ENCODE peak calls at places on chromosomes 16 and 17, in four cellular contexts. Y, T, F and R are unnamed samples.

GRCh38 chr17:68019336-68019674 is 16.2 kb upstream of the KPNA2 start:
- DNase-seq in Y (no peak), F (no peak), T (no peak), R (no peak)

GRCh38 chr17:55005520-55005919 is 37.0 kb downstream of the STXBP4 start:
- DNase-seq in T (peak; percentile 32), F (no peak), Y (no peak), R (peak; percentile 8)

GRCh38 chr17:5888811-5889210 is 181.4 kb upstream of the WSCD1 start:
- DNase-seq in T (no peak), Y (no peak), F (no peak), R (no peak)

GRCh38 chr17:958712-959451 is 20.7 kb downstream of the NXN start:
- DNase-seq in T (no peak), Y (no peak), F (no peak), R (no peak)

GRCh38 chr17:49717371-49717841 is 9.6 kb upstream of the SLC35B1 start:
- DNase-seq in T (no peak), Y (no peak), F (no peak), R (no peak)

GRCh38 chr17:48250949-48251348 is 143.4 kb downstream of the SNX11 start:
- DNase-seq in F (no peak), Y (no peak), T (no peak), R (no peak)

GRCh38 chr16:55502801-55503366 is 6.0 kb upstream of the LPCAT2 start:
- DNase-seq in T (peak; percentile 94), Y (peak; percentile 93), F (no peak), R (peak; percentile 84)

GRCh38 chr16:55294947-55295346 is 29.1 kb upstream of the IRX6 start:
- DNase-seq in Y (no peak), T (peak; percentile 7), F (no peak), R (peak; percentile 56)

GRCh38 chr16:66927012-66927436 is 1.7 kb upstream of the RRAD start:
- DNase-seq in F (peak; percentile 61), T (peak; percentile 66), Y (no peak), R (peak; percentile 94)

GRCh38 chr16:2924901-2925820 is 13.4 kb downstream of the FLYWCH1 start:
- DNase-seq in T (no peak), Y (no peak), F (no peak), R (no peak)

GRCh38 chr17:2912754-2913153 is 116.5 kb downstream of the RAP1GAP2 start:
- DNase-seq in F (no peak), Y (no peak), T (no peak), R (no peak)

GRCh38 chr16:50834701-50835100 is 92.8 kb downstream of the CYLD start:
- DNase-seq in Y (no peak), F (no peak), T (no peak), R (no peak)

GRCh38 chr17:77449908-77450741 is 309.4 kb downstream of the SEC14L1 start:
- DNase-seq in F (no peak), Y (peak; percentile 80), T (peak; percentile 87), R (peak; percentile 62)

GRCh38 chr17:73746314-73747073 is 102.2 kb upstream of the SDK2 start:
- DNase-seq in T (no peak), Y (no peak), F (no peak), R (no peak)

GRCh38 chr17:63066158-63066808 is 100.2 kb downstream of the TANC2 start:
- DNase-seq in T (no peak), F (no peak), Y (no peak), R (no peak)

GRCh38 chr17:17533901-17534441 is 37.8 kb upstream of the RASD1 start:
- DNase-seq in F (no peak), Y (peak; percentile 54), T (no peak), R (no peak)

GRCh38 chr17:68682913-68683312 is 81.7 kb upstream of the FAM20A start:
- DNase-seq in Y (no peak), F (no peak), T (peak; percentile 25), R (no peak)

GRCh38 chr17:81711814-81712467 is at the start of gene SLC25A10:
- DNase-seq in F (no peak), T (peak; percentile 63), Y (peak; percentile 92), R (peak; percentile 52)

GRCh38 chr17:2143332-2143731 is 88.4 kb downstream of the HIC1 start:
- DNase-seq in T (no peak), F (no peak), Y (no peak), R (no peak)

GRCh38 chr17:7888184-7888920 is at the start of gene CHD3:
- DNase-seq in T (no peak), F (no peak), Y (peak; percentile 45), R (no peak)

GRCh38 chr16:24988137-24988535 is 27.0 kb downstream of the ARHGAP17 start:
- DNase-seq in Y (no peak), T (peak; percentile 56), F (no peak), R (peak; percentile 36)
- H3K4me3 ChIP-seq in Y (no peak overlapping the region), T (no peak overlapping the region), F (no peak overlapping the region), R (peak overlapping the region; percentile 22)

DNA sequence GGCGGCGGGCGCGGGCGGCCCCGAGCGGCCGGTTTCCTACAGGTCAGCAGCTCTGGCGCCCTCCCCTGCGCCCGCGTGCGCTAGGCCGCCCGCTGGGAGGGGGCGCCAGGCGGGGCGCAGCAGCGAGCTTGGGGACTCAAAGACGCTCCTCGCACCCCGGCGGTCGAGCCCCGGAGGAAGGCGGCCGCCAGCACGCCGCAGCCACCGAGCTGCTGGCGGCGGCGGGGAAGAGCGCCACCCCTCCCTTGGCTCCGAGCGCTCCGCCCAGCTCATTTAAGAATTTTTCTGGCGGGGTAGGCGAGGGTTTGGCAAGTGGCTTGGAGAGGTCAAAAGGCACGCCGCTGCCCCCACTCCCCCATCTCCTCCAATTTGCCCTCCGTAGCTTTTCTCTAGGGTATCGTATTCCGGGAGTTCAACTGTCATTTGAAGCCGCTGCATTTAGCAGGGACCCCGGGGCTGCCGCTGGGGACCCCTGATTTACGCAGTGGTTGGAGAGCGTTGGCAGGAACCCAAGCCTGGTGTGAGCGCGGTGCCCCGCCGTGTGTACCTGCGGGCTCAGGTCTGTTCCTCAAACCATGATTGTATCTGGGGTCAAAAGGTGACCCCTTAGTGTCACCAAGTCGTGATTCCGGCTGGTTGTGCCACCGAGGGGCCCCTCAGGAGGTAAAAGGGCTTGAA is 59.5 kb upstream of the GSE1 start:
- DNase-seq in F (no peak), T (peak; percentile 50), Y (peak; percentile 70), R (peak; percentile 54)
- TF ChIP-seq CTCF in F (no peak), T (no peak), Y (no peak), R (no peak)

GRCh38 chr17:43655702-43656275 is 5.9 kb downstream of the MEOX1 start:
- DNase-seq in T (no peak), F (no peak), Y (no peak), R (no peak)
- H3K4me3 ChIP-seq in T (no peak overlapping the region), F (no peak overlapping the region), Y (no peak overlapping the region), R (no peak overlapping the region)

DNA sequence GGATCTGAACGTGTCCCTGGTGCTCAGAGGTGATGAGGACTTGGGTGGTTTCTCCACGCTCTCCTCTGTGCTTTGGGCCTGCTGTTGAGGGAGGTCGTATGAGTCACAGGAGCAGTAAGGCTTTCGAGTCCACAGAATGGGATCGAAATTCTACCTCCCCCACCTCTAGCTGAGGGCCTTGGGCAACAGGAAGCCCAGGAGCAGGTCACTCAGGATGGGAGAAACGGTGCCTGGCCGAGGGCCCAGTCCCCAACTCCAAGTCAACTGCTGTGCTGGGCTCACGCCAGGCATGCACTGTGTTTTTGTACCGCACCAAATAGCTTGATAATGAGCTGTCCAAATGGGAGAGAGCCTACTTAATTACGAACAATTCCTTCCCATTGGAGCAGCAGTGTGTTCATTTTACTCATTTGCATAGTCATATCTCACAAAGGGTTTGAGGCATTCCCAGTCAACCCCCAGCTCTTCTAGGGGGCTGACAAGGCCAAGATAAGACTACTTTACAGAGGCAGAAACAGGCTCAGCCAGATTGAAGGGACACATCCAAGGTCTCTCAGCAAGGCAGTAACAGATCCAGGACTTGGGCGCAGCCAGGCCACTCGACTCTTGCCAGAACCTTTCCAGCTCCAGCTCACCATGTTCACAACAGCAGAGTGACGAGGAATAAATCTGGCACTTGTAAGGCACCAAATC is 53.6 kb downstream of the WNT3 start:
- DNase-seq in Y (no peak), F (peak; percentile 81), T (peak; percentile 86), R (peak; percentile 84)
- TF ChIP-seq CTCF in Y (no peak), F (no peak), T (no peak), R (no peak)

DNA sequence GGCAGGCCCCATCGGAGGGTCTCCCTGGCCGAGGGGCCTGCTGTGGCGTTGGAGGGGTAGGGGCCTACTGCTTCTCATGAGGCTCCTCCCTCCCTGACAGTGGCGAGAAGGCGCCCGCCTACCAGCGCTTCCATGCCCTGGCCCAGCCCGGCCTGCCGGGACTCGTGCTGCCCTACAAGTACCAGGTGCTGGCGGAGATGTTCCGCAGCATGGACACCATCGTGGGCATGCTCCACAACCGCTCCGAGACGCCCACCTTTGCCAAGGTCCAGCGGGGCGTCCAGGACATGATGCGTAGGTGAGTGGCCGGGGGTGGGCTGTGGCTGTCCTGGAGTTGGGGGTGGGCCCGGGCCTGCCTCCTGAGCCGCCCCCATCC is 1.7 kb downstream of the CDT1 start:
- DNase-seq in F (no peak), T (no peak), Y (no peak), R (no peak)
- H3K4me3 ChIP-seq in F (no peak overlapping the region), T (peak overlapping the region; percentile 62), Y (no peak overlapping the region), R (no peak overlapping the region)

GRCh38 chr17:43814714-43815113 is 18.2 kb downstream of the MPP3 start:
- DNase-seq in F (peak; percentile 53), Y (no peak), T (peak; percentile 74), R (peak; percentile 87)

GRCh38 chr17:43812396-43813265 is 20.3 kb downstream of the MPP3 start:
- DNase-seq in Y (no peak), T (no peak), F (no peak), R (no peak)

GRCh38 chr17:43813386-43813785 is 19.6 kb downstream of the MPP3 start:
- DNase-seq in F (no peak), T (no peak), Y (no peak), R (no peak)

GRCh38 chr17:43816336-43817320 is 16.3 kb downstream of the MPP3 start:
- DNase-seq in T (no peak), F (no peak), Y (no peak), R (no peak)

GRCh38 chr17:43814026-43814425 is 18.9 kb downstream of the MPP3 start:
- DNase-seq in F (no peak), Y (no peak), T (no peak), R (no peak)
- TF ChIP-seq CTCF in F (no peak), Y (no peak), T (no peak), R (no peak)

DNA sequence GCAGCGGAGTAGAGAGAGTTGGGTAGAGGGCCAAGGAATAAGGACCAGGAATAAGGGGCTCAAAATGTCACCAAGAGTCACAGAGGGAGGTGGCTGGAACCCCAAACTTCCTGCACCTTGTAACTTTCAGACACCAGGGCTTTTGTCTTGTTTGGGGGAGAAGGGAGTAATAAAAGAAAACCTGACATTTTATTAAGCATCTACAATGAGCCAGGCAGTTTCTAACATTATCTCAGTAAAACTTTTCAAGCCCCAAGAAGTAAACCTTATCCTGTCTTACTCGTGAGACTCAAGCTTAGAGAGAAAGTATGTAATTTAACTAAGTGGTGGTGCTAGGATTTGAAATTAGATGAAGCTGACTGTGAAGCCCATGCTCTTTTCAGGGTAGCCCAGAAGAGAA is 848 bp upstream of the MTMR4 start:
- DNase-seq in Y (no peak), T (no peak), F (no peak), R (no peak)
- H3K4me3 ChIP-seq in Y (no peak overlapping the region), T (no peak overlapping the region), F (no peak overlapping the region), R (no peak overlapping the region)

GRCh38 chr16:80274576-80275191 is 266.1 kb upstream of the DYNLRB2 start:
- DNase-seq in F (peak; percentile 48), Y (no peak), T (peak; percentile 57), R (peak; percentile 94)

GRCh38 chr16:80280557-80280956 is 260.2 kb upstream of the DYNLRB2 start:
- DNase-seq in Y (no peak), F (no peak), T (no peak), R (no peak)

GRCh38 chr16:80273635-80274538 is 266.9 kb upstream of the DYNLRB2 start:
- DNase-seq in Y (no peak), T (peak; percentile 62), F (peak; percentile 39), R (peak; percentile 87)

GRCh38 chr16:80277182-80277581 is 263.6 kb upstream of the DYNLRB2 start:
- DNase-seq in F (no peak), Y (no peak), T (no peak), R (no peak)
- TF ChIP-seq CTCF in F (no peak), Y (no peak), T (no peak), R (no peak)